ENCODE peak calls at places on chromosomes 7 and 10, in nine cellular contexts. F is left ventricle myocardium inferior, V is LNCaP clone FGC, J is Panc1, D is mammary epithelial cell, E is hepatocyte, I is cardiac muscle cell, C is GM12865, K is esophagus muscularis mucosa. T is an unnamed sample.

GRCh38 chr10:5691786-5692185 is 7.1 kb downstream of the TASOR2 start:
- DNase-seq in F (no peak), V (no peak), J (no peak), D (peak; percentile 49), E (no peak), I (no peak), C (no peak), K (no peak), T (no peak)

GRCh38 chr7:36034020-36034419 is 119.0 kb upstream of the EEPD1 start:
- DNase-seq in F (no peak), V (no peak), J (no peak), D (peak; percentile 94), E (no peak), I (no peak), C (no peak), K (no peak), T (peak; percentile 14)

GRCh38 chr7:5827755-5828154 is 46.3 kb upstream of the RNF216 start:
- DNase-seq in F (no peak), V (no peak), J (no peak), D (no peak), E (no peak), I (peak; percentile 14), C (peak; percentile 36), K (no peak), T (no peak)

GRCh38 chr10:32501906-32502305 is 56.0 kb downstream of the CCDC7 start:
- DNase-seq in F (no peak), V (no peak), J (no peak), D (no peak), E (no peak), I (no peak), C (no peak), K (no peak), T (no peak)

GRCh38 chr10:78053201-78053868 is 19.7 kb downstream of the RPS24 start:
- DNase-seq in F (no peak), V (no peak), J (no peak), D (no peak), E (no peak), I (no peak), C (no peak), K (no peak), T (peak; percentile 49)

GRCh38 chr10:1548146-1548545 is 189.2 kb downstream of the ADARB2 start:
- DNase-seq in F (no peak), V (no peak), J (no peak), D (no peak), E (no peak), I (no peak), C (no peak), K (no peak), T (no peak)

GRCh38 chr10:110123594-110123993 is 83.8 kb upstream of the MXI1 start:
- DNase-seq in F (no peak), V (no peak), J (no peak), D (no peak), E (no peak), I (no peak), C (no peak), K (no peak), T (no peak)

GRCh38 chr7:100053201-100053600 is 3.6 kb downstream of the ZSCAN21 start:
- DNase-seq in F (no peak), V (peak; percentile 59), J (peak; percentile 46), D (peak; percentile 73), E (peak; percentile 69), I (peak; percentile 35), C (peak; percentile 55), K (no peak), T (peak; percentile 76)

GRCh38 chr10:88886557-88886956 is 6.5 kb downstream of the STAMBPL1 start:
- DNase-seq in F (no peak), V (no peak), J (no peak), D (no peak), E (no peak), I (no peak), C (peak; percentile 83), K (no peak), T (no peak)

GRCh38 chr10:77419056-77419455 is 218.6 kb downstream of the KCNMA1 start:
- DNase-seq in F (no peak), V (no peak), J (no peak), D (no peak), E (no peak), I (no peak), C (no peak), K (no peak), T (no peak)

GRCh38 chr7:28800150-28800549 is 158.0 kb downstream of the TRIL start:
- DNase-seq in F (peak; percentile 26), V (no peak), J (no peak), D (no peak), E (no peak), I (no peak), C (no peak), K (no peak), T (no peak)
- TF ChIP-seq CTCF in F (no peak), V (no peak), J (no peak), D (no peak), E (no peak), I (no peak), C (no peak), K (no peak), T (no peak)

GRCh38 chr7:102282465-102283362 is 4.0 kb upstream of the SH2B2 start:
- DNase-seq in F (no peak), V (no peak), J (no peak), D (no peak), E (no peak), I (no peak), C (no peak), K (no peak), T (no peak)

GRCh38 chr7:102281785-102282184 is 4.9 kb upstream of the SH2B2 start:
- DNase-seq in F (no peak), V (no peak), J (no peak), D (no peak), E (no peak), I (no peak), C (no peak), K (no peak), T (no peak)

GRCh38 chr7:102280521-102280920 is 6.1 kb upstream of the SH2B2 start:
- DNase-seq in F (no peak), V (no peak), J (no peak), D (no peak), E (no peak), I (no peak), C (no peak), K (no peak), T (no peak)

GRCh38 chr7:102277901-102278300 is 8.8 kb upstream of the SH2B2 start:
- DNase-seq in F (no peak), V (no peak), J (no peak), D (no peak), E (no peak), I (no peak), C (no peak), K (no peak), T (no peak)

DNA sequence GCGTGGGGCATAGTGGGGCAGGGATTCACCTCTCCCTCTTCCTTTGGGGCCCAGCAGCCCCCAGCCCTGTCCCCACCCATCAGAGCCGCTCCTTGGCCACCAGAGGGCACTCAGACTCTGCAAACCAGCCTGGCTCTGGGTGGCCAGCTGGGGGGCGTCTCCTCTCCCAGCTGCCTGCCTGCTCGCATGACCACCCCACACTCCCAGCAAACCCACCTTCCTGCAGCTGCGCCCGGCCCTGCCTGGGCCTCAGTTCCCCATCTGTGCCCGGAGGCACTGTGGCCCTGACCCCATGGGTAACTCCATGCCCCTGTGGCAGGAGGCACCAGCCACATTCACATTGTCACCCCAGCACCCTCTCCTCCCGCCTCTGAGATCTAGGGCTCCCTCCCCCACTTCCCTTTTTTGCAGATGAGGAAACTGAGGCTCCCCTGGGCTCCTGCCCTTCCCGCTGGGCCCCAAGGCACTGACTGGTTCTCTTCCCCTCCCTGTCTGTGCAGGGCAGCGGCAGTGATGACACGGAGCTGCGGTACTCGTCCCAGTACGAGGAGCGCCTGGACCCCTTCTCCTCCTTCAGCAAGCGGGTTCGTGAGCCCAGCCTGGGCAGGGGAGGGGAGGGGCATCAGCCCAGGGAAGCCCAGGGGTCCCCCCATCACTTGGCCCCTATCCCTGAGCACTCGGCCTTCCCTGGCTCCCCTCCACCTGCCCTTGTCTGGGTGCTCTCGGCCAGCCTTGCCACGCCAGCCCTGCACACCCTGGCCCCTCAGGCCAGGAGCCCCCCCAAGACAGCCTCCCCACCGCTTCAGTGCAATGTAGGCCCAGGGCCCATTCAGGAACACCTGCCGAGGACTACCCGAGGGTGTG is 6.9 kb upstream of the SH2B2 start:
- DNase-seq in F (peak; percentile 29), V (no peak), J (peak; percentile 24), D (peak; percentile 15), E (peak; percentile 81), I (peak; percentile 78), C (peak; percentile 83), K (no peak), T (peak; percentile 51)
- H3K4me3 ChIP-seq in F (no peak overlapping the region), V (no peak overlapping the region), J (no peak overlapping the region), D (no peak overlapping the region), E (no peak overlapping the region), I (no peak overlapping the region), C (peak overlapping the region; percentile 15), K (no peak overlapping the region), T (no peak overlapping the region)

GRCh38 chr7:7181519-7182155 is 707 bp upstream of the C1GALT1 start:
- DNase-seq in F (no peak), V (no peak), J (peak; percentile 64), D (no peak), E (peak; percentile 77), I (peak; percentile 36), C (peak; percentile 92), K (no peak), T (no peak)
- TF ChIP-seq CTCF in F (no peak), V (peak; percentile 39), J (no peak), D (peak; percentile 13), E (no peak), I (no peak), C (no peak), K (no peak), T (no peak)

GRCh38 chr7:30162133-30162532 is 27.3 kb downstream of the MTURN start:
- DNase-seq in F (no peak), V (no peak), J (no peak), D (no peak), E (no peak), I (no peak), C (no peak), K (no peak), T (no peak)

GRCh38 chr7:30163231-30163894 is 28.6 kb downstream of the MTURN start:
- DNase-seq in F (no peak), V (no peak), J (no peak), D (peak; percentile 87), E (no peak), I (peak; percentile 39), C (peak; percentile 67), K (no peak), T (no peak)

GRCh38 chr7:30160329-30160728 is 25.5 kb downstream of the MTURN start:
- DNase-seq in F (no peak), V (no peak), J (no peak), D (no peak), E (no peak), I (no peak), C (no peak), K (no peak), T (no peak)

GRCh38 chr7:30164567-30164966 is 29.8 kb downstream of the MTURN start:
- DNase-seq in F (no peak), V (no peak), J (peak; percentile 30), D (peak; percentile 77), E (peak; percentile 69), I (peak; percentile 69), C (peak; percentile 67), K (no peak), T (peak; percentile 65)

DNA sequence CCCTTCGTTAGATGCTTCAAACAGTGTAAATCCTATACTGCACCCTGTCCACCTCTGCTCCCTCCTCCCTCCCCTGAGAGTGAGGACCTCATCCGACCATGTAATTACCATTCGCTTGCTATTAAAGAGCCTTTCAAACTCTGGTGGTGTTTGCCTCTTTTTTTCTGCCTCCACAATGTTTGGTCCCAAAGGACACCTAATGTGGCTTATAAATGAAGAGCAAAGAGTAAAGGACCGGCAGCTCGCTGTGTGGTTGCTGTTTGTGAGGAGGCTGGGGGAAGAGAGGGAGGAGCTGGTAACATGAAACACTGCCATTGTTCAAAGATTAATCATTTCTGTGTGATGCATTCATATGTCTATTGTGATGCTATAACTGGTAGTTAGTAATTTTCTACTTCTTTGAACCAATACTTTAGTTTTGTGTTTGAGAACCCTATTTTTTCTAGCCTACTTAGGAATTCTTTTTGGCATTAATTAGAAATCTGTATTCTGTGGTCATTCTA is 27.9 kb downstream of the MTURN start:
- DNase-seq in F (no peak), V (no peak), J (no peak), D (peak; percentile 79), E (no peak), I (no peak), C (peak; percentile 11), K (no peak), T (peak; percentile 52)
- H3K4me3 ChIP-seq in F (no peak overlapping the region), V (no peak overlapping the region), J (no peak overlapping the region), D (no peak overlapping the region), E (no peak overlapping the region), I (no peak overlapping the region), C (no peak overlapping the region), K (no peak overlapping the region), T (no peak overlapping the region)

T was measured in astrocyte of the spinal cord.